ENCODE peak calls at places on chromosomes 6 and 20, in seven cellular contexts. F is GM12892, C is skeletal muscle cell, H is cardiac muscle cell, U is lung, L is MG63, V is psoas muscle. J is an unnamed sample.

GRCh38 chr6:46051962-46052361 is 36.3 kb upstream of the CLIC5 start:
- DNase-seq in F (no peak), C (no peak), H (peak), U (no peak), L (no peak), V (no peak), J (no peak)

GRCh38 chr20:51696304-51697118 is 71.7 kb downstream of the ATP9A start:
- DNase-seq in F (no peak), C (no peak), H (peak), U (no peak), L (peak), V (no peak), J (no peak)

GRCh38 chr6:82571431-82571830 is 207.8 kb downstream of the TPBG start:
- DNase-seq in F (no peak), C (no peak), H (no peak), U (no peak), L (no peak), V (no peak), J (no peak)

GRCh38 chr20:32336918-32337347 is 21.2 kb upstream of the ASXL1 start:
- DNase-seq in F (no peak), C (no peak), H (peak), U (no peak), L (no peak), V (no peak), J (no peak)

GRCh38 chr6:117288083-117288715 is 22.8 kb downstream of the VGLL2 start:
- DNase-seq in F (no peak), C (no peak), H (no peak), U (no peak), L (peak), V (no peak), J (no peak)

GRCh38 chr6:143015300-143015706 is 45.4 kb upstream of the AIG1 start:
- DNase-seq in F (no peak), C (no peak), H (no peak), U (no peak), L (no peak), V (no peak), J (no peak)

GRCh38 chr6:44084231-44085014 is 42.8 kb downstream of the MRPL14 start:
- DNase-seq in F (no peak), C (peak), H (peak), U (no peak), L (no peak), V (peak), J (no peak)

GRCh38 chr6:37653933-37654565 is 43.6 kb downstream of the MDGA1 start:
- DNase-seq in F (peak), C (no peak), H (no peak), U (no peak), L (peak), V (no peak), J (no peak)

GRCh38 chr6:157592566-157592965 is 211.6 kb downstream of the ZDHHC14 start:
- DNase-seq in F (no peak), C (no peak), H (no peak), U (no peak), L (no peak), V (no peak), J (no peak)

GRCh38 chr20:46255440-46256104 is 52.7 kb downstream of the CDH22 start:
- DNase-seq in F (no peak), C (no peak), H (peak), U (peak), L (peak), V (peak), J (no peak)

GRCh38 chr20:58545565-58546195 is 30.5 kb upstream of the APCDD1L start:
- DNase-seq in F (no peak), C (no peak), H (no peak), U (no peak), L (no peak), V (no peak), J (no peak)

GRCh38 chr20:64077876-64078551 is 1.3 kb downstream of the RGS19 start:
- DNase-seq in F (no peak), C (no peak), H (no peak), U (no peak), L (no peak), V (no peak), J (no peak)

GRCh38 chr6:168929871-168930450 is 323.7 kb downstream of the THBS2 start:
- DNase-seq in F (no peak), C (no peak), H (no peak), U (no peak), L (no peak), V (no peak), J (no peak)

GRCh38 chr6:44800171-44800671 is 412.7 kb downstream of the CDC5L start:
- DNase-seq in F (no peak), C (peak), H (peak), U (peak), L (peak), V (no peak), J (peak)

GRCh38 chr6:153437193-153437592 is 306.1 kb upstream of the RGS17 start:
- DNase-seq in F (no peak), C (no peak), H (no peak), U (no peak), L (no peak), V (no peak), J (no peak)

J was measured in AG04449.